ENCODE peak calls at places on chromosomes 2 and 18, in six cellular contexts. Y is cortex of kidney, P is stomach, W is T-helper 2 cell, K is GM13977, I is tibial artery. O is an unnamed sample.
A peak's percentile ranks its signal among the peaks of the same experiment; 100 is the strongest.

GRCh38 chr2:133937669-133938068 is 316.2 kb upstream of the MGAT5 start:
- DNase-seq in Y (no peak), P (no peak), W (no peak), K (no peak), I (no peak), O (no peak)

GRCh38 chr2:101241158-101241557 is 11.5 kb upstream of the CNOT11 start:
- DNase-seq in Y (no peak), P (no peak), W (no peak), K (no peak), I (no peak), O (no peak)

GRCh38 chr18:21489119-21489750 is 111.3 kb downstream of the ESCO1 start:
- DNase-seq in Y (no peak), P (peak; percentile 45), W (no peak), K (peak; percentile 70), I (no peak), O (no peak)

GRCh38 chr2:114127372-114127771 is 237.5 kb downstream of the ACTR3 start:
- DNase-seq in Y (no peak), P (no peak), W (no peak), K (no peak), I (no peak), O (no peak)

GRCh38 chr2:110816404-110817365 is 84.3 kb downstream of the ACOXL start:
- DNase-seq in Y (no peak), P (no peak), W (no peak), K (no peak), I (no peak), O (no peak)

GRCh38 chr18:61702007-61702406 is 190.8 kb downstream of the RNF152 start:
- DNase-seq in Y (no peak), P (no peak), W (no peak), K (no peak), I (no peak), O (no peak)

GRCh38 chr2:54394392-54394791 is 61.7 kb upstream of the SPTBN1 start:
- DNase-seq in Y (no peak), P (no peak), W (no peak), K (no peak), I (no peak), O (no peak)

GRCh38 chr2:143841935-143842334 is 678.0 kb downstream of the ZEB2 start:
- DNase-seq in Y (no peak), P (no peak), W (no peak), K (no peak), I (no peak), O (no peak)

GRCh38 chr2:23606968-23607367 is 222.0 kb downstream of the KLHL29 start:
- DNase-seq in Y (no peak), P (no peak), W (no peak), K (no peak), I (no peak), O (peak; percentile 3)

GRCh38 chr18:56083097-56083865 is 495.3 kb upstream of the TCF4 start:
- DNase-seq in Y (no peak), P (no peak), W (no peak), K (no peak), I (no peak), O (peak; percentile 64)

GRCh38 chr2:47869859-47870258 is 36.4 kb downstream of the FBXO11 start:
- DNase-seq in Y (no peak), P (no peak), W (no peak), K (no peak), I (no peak), O (no peak)

GRCh38 chr2:37456479-37456878 is 112.0 kb downstream of the QPCT start:
- DNase-seq in Y (no peak), P (no peak), W (no peak), K (no peak), I (no peak), O (no peak)

GRCh38 chr18:57621252-57621607 is 406 bp downstream of the NARS1 start:
- DNase-seq in Y (no peak), P (peak; percentile 28), W (no peak), K (peak; percentile 47), I (no peak), O (no peak)

GRCh38 chr2:102266204-102266603 is 45.2 kb upstream of the IL1RL1 start:
- DNase-seq in Y (no peak), P (no peak), W (no peak), K (no peak), I (no peak), O (no peak)

GRCh38 chr2:208210688-208211451 is 21.0 kb upstream of the C2orf80 start:
- DNase-seq in Y (no peak), P (no peak), W (no peak), K (no peak), I (no peak), O (no peak)

GRCh38 chr18:8982416-8983183 is 119.9 kb upstream of the NDUFV2 start:
- DNase-seq in Y (no peak), P (peak; percentile 67), W (no peak), K (peak; percentile 30), I (no peak), O (no peak)

GRCh38 chr2:86292571-86293515 is 44.6 kb downstream of the REEP1 start:
- DNase-seq in Y (no peak), P (no peak), W (no peak), K (no peak), I (no peak), O (no peak)

GRCh38 chr2:3249477-3249962 is 128.1 kb downstream of the EIPR1 start:
- DNase-seq in Y (no peak), P (no peak), W (no peak), K (no peak), I (no peak), O (no peak)

GRCh38 chr2:201827621-201828020 is 21.3 kb downstream of the CDK15 start:
- DNase-seq in Y (no peak), P (no peak), W (no peak), K (no peak), I (no peak), O (no peak)

GRCh38 chr2:28895189-28895893 is 874 bp downstream of the WDR43 start:
- DNase-seq in Y (no peak), P (no peak), W (peak; percentile 28), K (peak; percentile 38), I (no peak), O (peak; percentile 56)

GRCh38 chr2:133773862-133774674 is 205.8 kb upstream of the NCKAP5 start:
- DNase-seq in Y (no peak), P (no peak), W (no peak), K (no peak), I (no peak), O (no peak)

GRCh38 chr2:156339110-156339847 is 6.8 kb upstream of the NR4A2 start:
- DNase-seq in Y (no peak), P (peak; percentile 50), W (no peak), K (no peak), I (no peak), O (no peak)

GRCh38 chr2:239181601-239182471 is 219.0 kb downstream of the HDAC4 start:
- DNase-seq in Y (no peak), P (no peak), W (no peak), K (no peak), I (no peak), O (peak; percentile 8)

GRCh38 chr2:17373736-17374135 is 144.5 kb downstream of the RAD51AP2 start:
- DNase-seq in Y (no peak), P (no peak), W (no peak), K (no peak), I (no peak), O (no peak)

GRCh38 chr2:128646691-128647090 is 328.0 kb upstream of the HS6ST1 start:
- DNase-seq in Y (no peak), P (peak; percentile 20), W (no peak), K (no peak), I (peak; percentile 17), O (no peak)

GRCh38 chr2:240576036-240576435 is 7.8 kb downstream of the RNPEPL1 start:
- DNase-seq in Y (no peak), P (no peak), W (no peak), K (no peak), I (no peak), O (no peak)

O was measured in ovary.